ENCODE peak calls at places on chromosomes 6 and 20, in ten cellular contexts. One of them, this sample, is unnamed.

GRCh38 chr6:106444777-106445507 is 84.4 kb downstream of the CRYBG1 start:
- DNase-seq in kidney tubule cell: peak; percentile 74
- DNase-seq in DMS153: peak; percentile 65
- DNase-seq in activated T-cell treated with anti-CD3 and anti-CD28 coated beads for 1 hour: no peak
- DNase-seq in AG10803: peak; percentile 72
- DNase-seq in MV-4-11: peak; percentile 59
- DNase-seq in hepatocyte: peak; percentile 81
- DNase-seq in activated T-helper 1 cell treated with anti-CD3 and anti-CD28 coated beads, Interleukin-12 subunit alpha, Interleukin-12 subunit beta, Interleukin-2, Interleukin-4 antibody, amounts not matched to agents 30 ng/mL and 10 ng/mL and 1 ng/mL, durations not matched to agents 14 hours and 24 hours and 36 hours: peak; percentile 16
- DNase-seq in HuH-7.5: peak; percentile 44
- DNase-seq in EH: peak; percentile 74
- DNase-seq in this sample: no peak

GRCh38 chr6:167304912-167305311 is 13.8 kb downstream of the UNC93A start:
- DNase-seq in EH: no peak
- DNase-seq in hepatocyte: no peak
- DNase-seq in activated T-cell treated with anti-CD3 and anti-CD28 coated beads for 1 hour: no peak
- DNase-seq in activated T-helper 1 cell treated with anti-CD3 and anti-CD28 coated beads, Interleukin-12 subunit alpha, Interleukin-12 subunit beta, Interleukin-2, Interleukin-4 antibody, amounts not matched to agents 30 ng/mL and 10 ng/mL and 1 ng/mL, durations not matched to agents 14 hours and 24 hours and 36 hours: no peak
- DNase-seq in AG10803: no peak
- DNase-seq in HuH-7.5: no peak
- DNase-seq in kidney tubule cell: no peak
- DNase-seq in DMS153: no peak
- DNase-seq in MV-4-11: no peak
- DNase-seq in this sample: no peak

GRCh38 chr20:5065489-5066383 is 54.0 kb downstream of the PCNA start:
- DNase-seq in MV-4-11: peak; percentile 96
- DNase-seq in HuH-7.5: no peak
- DNase-seq in activated T-helper 1 cell treated with anti-CD3 and anti-CD28 coated beads, Interleukin-12 subunit alpha, Interleukin-12 subunit beta, Interleukin-2, Interleukin-4 antibody, amounts not matched to agents 30 ng/mL and 10 ng/mL and 1 ng/mL, durations not matched to agents 14 hours and 24 hours and 36 hours: no peak
- DNase-seq in activated T-cell treated with anti-CD3 and anti-CD28 coated beads for 1 hour: no peak
- DNase-seq in EH: peak; percentile 97
- DNase-seq in DMS153: no peak
- DNase-seq in AG10803: peak; percentile 96
- DNase-seq in hepatocyte: no peak
- DNase-seq in kidney tubule cell: peak; percentile 97
- DNase-seq in this sample: no peak

GRCh38 chr6:102944475-102944874 is 1551.0 kb downstream of the GRIK2 start:
- DNase-seq in HuH-7.5: no peak
- DNase-seq in activated T-cell treated with anti-CD3 and anti-CD28 coated beads for 1 hour: no peak
- DNase-seq in MV-4-11: no peak
- DNase-seq in kidney tubule cell: no peak
- DNase-seq in AG10803: no peak
- DNase-seq in hepatocyte: no peak
- DNase-seq in DMS153: no peak
- DNase-seq in activated T-helper 1 cell treated with anti-CD3 and anti-CD28 coated beads, Interleukin-12 subunit alpha, Interleukin-12 subunit beta, Interleukin-2, Interleukin-4 antibody, amounts not matched to agents 30 ng/mL and 10 ng/mL and 1 ng/mL, durations not matched to agents 14 hours and 24 hours and 36 hours: no peak
- DNase-seq in EH: no peak
- DNase-seq in this sample: no peak

GRCh38 chr6:118963003-118963402 is 28.0 kb upstream of the MCM9 start:
- DNase-seq in HuH-7.5: no peak
- DNase-seq in activated T-cell treated with anti-CD3 and anti-CD28 coated beads for 1 hour: no peak
- DNase-seq in EH: peak; percentile 9
- DNase-seq in kidney tubule cell: peak; percentile 2
- DNase-seq in AG10803: peak; percentile 29
- DNase-seq in DMS153: no peak
- DNase-seq in activated T-helper 1 cell treated with anti-CD3 and anti-CD28 coated beads, Interleukin-12 subunit alpha, Interleukin-12 subunit beta, Interleukin-2, Interleukin-4 antibody, amounts not matched to agents 30 ng/mL and 10 ng/mL and 1 ng/mL, durations not matched to agents 14 hours and 24 hours and 36 hours: no peak
- DNase-seq in MV-4-11: peak; percentile 9
- DNase-seq in hepatocyte: no peak
- DNase-seq in this sample: no peak

GRCh38 chr6:16819752-16820151 is 58.5 kb upstream of the ATXN1 start:
- DNase-seq in activated T-cell treated with anti-CD3 and anti-CD28 coated beads for 1 hour: no peak
- DNase-seq in AG10803: peak; percentile 32
- DNase-seq in EH: peak; percentile 41
- DNase-seq in hepatocyte: no peak
- DNase-seq in activated T-helper 1 cell treated with anti-CD3 and anti-CD28 coated beads, Interleukin-12 subunit alpha, Interleukin-12 subunit beta, Interleukin-2, Interleukin-4 antibody, amounts not matched to agents 30 ng/mL and 10 ng/mL and 1 ng/mL, durations not matched to agents 14 hours and 24 hours and 36 hours: no peak
- DNase-seq in DMS153: no peak
- DNase-seq in kidney tubule cell: no peak
- DNase-seq in MV-4-11: peak; percentile 22
- DNase-seq in HuH-7.5: no peak
- DNase-seq in this sample: no peak

GRCh38 chr6:117483004-117483644 is 650 bp downstream of the DCBLD1 start:
- DNase-seq in AG10803: peak; percentile 48
- DNase-seq in DMS153: peak; percentile 30
- DNase-seq in activated T-cell treated with anti-CD3 and anti-CD28 coated beads for 1 hour: no peak
- DNase-seq in activated T-helper 1 cell treated with anti-CD3 and anti-CD28 coated beads, Interleukin-12 subunit alpha, Interleukin-12 subunit beta, Interleukin-2, Interleukin-4 antibody, amounts not matched to agents 30 ng/mL and 10 ng/mL and 1 ng/mL, durations not matched to agents 14 hours and 24 hours and 36 hours: no peak
- DNase-seq in hepatocyte: peak; percentile 79
- DNase-seq in HuH-7.5: peak; percentile 53
- DNase-seq in kidney tubule cell: peak; percentile 70
- DNase-seq in EH: peak; percentile 72
- DNase-seq in MV-4-11: peak; percentile 37
- DNase-seq in this sample: peak; percentile 63

GRCh38 chr6:57324538-57324937 is 7.1 kb downstream of the PRIM2 start:
- DNase-seq in AG10803: peak; percentile 39
- DNase-seq in hepatocyte: no peak
- DNase-seq in kidney tubule cell: peak; percentile 15
- DNase-seq in activated T-helper 1 cell treated with anti-CD3 and anti-CD28 coated beads, Interleukin-12 subunit alpha, Interleukin-12 subunit beta, Interleukin-2, Interleukin-4 antibody, amounts not matched to agents 30 ng/mL and 10 ng/mL and 1 ng/mL, durations not matched to agents 14 hours and 24 hours and 36 hours: no peak
- DNase-seq in MV-4-11: peak; percentile 26
- DNase-seq in DMS153: no peak
- DNase-seq in activated T-cell treated with anti-CD3 and anti-CD28 coated beads for 1 hour: no peak
- DNase-seq in EH: peak; percentile 47
- DNase-seq in HuH-7.5: no peak
- DNase-seq in this sample: no peak

GRCh38 chr20:39190666-39191570 is 228.8 kb downstream of the DHX35 start:
- DNase-seq in activated T-cell treated with anti-CD3 and anti-CD28 coated beads for 1 hour: no peak
- DNase-seq in DMS153: no peak
- DNase-seq in hepatocyte: peak; percentile 12
- DNase-seq in MV-4-11: no peak
- DNase-seq in HuH-7.5: no peak
- DNase-seq in kidney tubule cell: peak; percentile 92
- DNase-seq in activated T-helper 1 cell treated with anti-CD3 and anti-CD28 coated beads, Interleukin-12 subunit alpha, Interleukin-12 subunit beta, Interleukin-2, Interleukin-4 antibody, amounts not matched to agents 30 ng/mL and 10 ng/mL and 1 ng/mL, durations not matched to agents 14 hours and 24 hours and 36 hours: no peak
- DNase-seq in AG10803: peak; percentile 51
- DNase-seq in EH: peak; percentile 64
- DNase-seq in this sample: no peak

GRCh38 chr6:21971540-21971939 is 325.3 kb downstream of the PRL start:
- DNase-seq in activated T-helper 1 cell treated with anti-CD3 and anti-CD28 coated beads, Interleukin-12 subunit alpha, Interleukin-12 subunit beta, Interleukin-2, Interleukin-4 antibody, amounts not matched to agents 30 ng/mL and 10 ng/mL and 1 ng/mL, durations not matched to agents 14 hours and 24 hours and 36 hours: no peak
- DNase-seq in EH: no peak
- DNase-seq in HuH-7.5: no peak
- DNase-seq in kidney tubule cell: no peak
- DNase-seq in activated T-cell treated with anti-CD3 and anti-CD28 coated beads for 1 hour: no peak
- DNase-seq in DMS153: no peak
- DNase-seq in MV-4-11: no peak
- DNase-seq in hepatocyte: no peak
- DNase-seq in AG10803: no peak
- DNase-seq in this sample: no peak

GRCh38 chr6:126439040-126439439 is 99.1 kb downstream of the CENPW start:
- DNase-seq in HuH-7.5: no peak
- DNase-seq in AG10803: no peak
- DNase-seq in kidney tubule cell: no peak
- DNase-seq in activated T-cell treated with anti-CD3 and anti-CD28 coated beads for 1 hour: no peak
- DNase-seq in hepatocyte: no peak
- DNase-seq in DMS153: no peak
- DNase-seq in activated T-helper 1 cell treated with anti-CD3 and anti-CD28 coated beads, Interleukin-12 subunit alpha, Interleukin-12 subunit beta, Interleukin-2, Interleukin-4 antibody, amounts not matched to agents 30 ng/mL and 10 ng/mL and 1 ng/mL, durations not matched to agents 14 hours and 24 hours and 36 hours: no peak
- DNase-seq in EH: no peak
- DNase-seq in MV-4-11: no peak
- DNase-seq in this sample: no peak

GRCh38 chr6:131678401-131678800 is 22.8 kb downstream of the OR2A4 start:
- DNase-seq in DMS153: no peak
- DNase-seq in kidney tubule cell: no peak
- DNase-seq in AG10803: no peak
- DNase-seq in EH: no peak
- DNase-seq in HuH-7.5: no peak
- DNase-seq in activated T-helper 1 cell treated with anti-CD3 and anti-CD28 coated beads, Interleukin-12 subunit alpha, Interleukin-12 subunit beta, Interleukin-2, Interleukin-4 antibody, amounts not matched to agents 30 ng/mL and 10 ng/mL and 1 ng/mL, durations not matched to agents 14 hours and 24 hours and 36 hours: no peak
- DNase-seq in hepatocyte: no peak
- DNase-seq in MV-4-11: no peak
- DNase-seq in activated T-cell treated with anti-CD3 and anti-CD28 coated beads for 1 hour: no peak
- DNase-seq in this sample: no peak

GRCh38 chr20:52103469-52103910 is 88.1 kb downstream of the ZFP64 start:
- DNase-seq in DMS153: no peak
- DNase-seq in MV-4-11: peak; percentile 66
- DNase-seq in kidney tubule cell: peak; percentile 35
- DNase-seq in AG10803: peak; percentile 24
- DNase-seq in HuH-7.5: no peak
- DNase-seq in EH: peak; percentile 28
- DNase-seq in hepatocyte: no peak
- DNase-seq in activated T-helper 1 cell treated with anti-CD3 and anti-CD28 coated beads, Interleukin-12 subunit alpha, Interleukin-12 subunit beta, Interleukin-2, Interleukin-4 antibody, amounts not matched to agents 30 ng/mL and 10 ng/mL and 1 ng/mL, durations not matched to agents 14 hours and 24 hours and 36 hours: no peak
- DNase-seq in activated T-cell treated with anti-CD3 and anti-CD28 coated beads for 1 hour: no peak
- DNase-seq in this sample: no peak

GRCh38 chr6:151027295-151027747 is 161.8 kb downstream of the MTHFD1L start:
- DNase-seq in HuH-7.5: no peak
- DNase-seq in activated T-cell treated with anti-CD3 and anti-CD28 coated beads for 1 hour: no peak
- DNase-seq in kidney tubule cell: no peak
- DNase-seq in DMS153: no peak
- DNase-seq in hepatocyte: no peak
- DNase-seq in activated T-helper 1 cell treated with anti-CD3 and anti-CD28 coated beads, Interleukin-12 subunit alpha, Interleukin-12 subunit beta, Interleukin-2, Interleukin-4 antibody, amounts not matched to agents 30 ng/mL and 10 ng/mL and 1 ng/mL, durations not matched to agents 14 hours and 24 hours and 36 hours: no peak
- DNase-seq in AG10803: no peak
- DNase-seq in EH: no peak
- DNase-seq in MV-4-11: no peak
- DNase-seq in this sample: no peak

GRCh38 chr6:170429457-170429856 is 122.9 kb downstream of the FAM120B start:
- DNase-seq in activated T-cell treated with anti-CD3 and anti-CD28 coated beads for 1 hour: no peak
- DNase-seq in hepatocyte: peak; percentile 55
- DNase-seq in MV-4-11: no peak
- DNase-seq in AG10803: no peak
- DNase-seq in kidney tubule cell: no peak
- DNase-seq in activated T-helper 1 cell treated with anti-CD3 and anti-CD28 coated beads, Interleukin-12 subunit alpha, Interleukin-12 subunit beta, Interleukin-2, Interleukin-4 antibody, amounts not matched to agents 30 ng/mL and 10 ng/mL and 1 ng/mL, durations not matched to agents 14 hours and 24 hours and 36 hours: no peak
- DNase-seq in EH: peak; percentile 35
- DNase-seq in DMS153: no peak
- DNase-seq in HuH-7.5: no peak
- DNase-seq in this sample: no peak

GRCh38 chr6:161373905-161374451 is 100.1 kb upstream of the AGPAT4 start:
- DNase-seq in activated T-cell treated with anti-CD3 and anti-CD28 coated beads for 1 hour: peak; percentile 48
- DNase-seq in kidney tubule cell: peak; percentile 63
- DNase-seq in activated T-helper 1 cell treated with anti-CD3 and anti-CD28 coated beads, Interleukin-12 subunit alpha, Interleukin-12 subunit beta, Interleukin-2, Interleukin-4 antibody, amounts not matched to agents 30 ng/mL and 10 ng/mL and 1 ng/mL, durations not matched to agents 14 hours and 24 hours and 36 hours: peak; percentile 37
- DNase-seq in DMS153: peak; percentile 2
- DNase-seq in hepatocyte: peak; percentile 80
- DNase-seq in EH: peak; percentile 55
- DNase-seq in HuH-7.5: peak; percentile 64
- DNase-seq in MV-4-11: peak; percentile 62
- DNase-seq in AG10803: peak; percentile 48
- DNase-seq in this sample: peak; percentile 65

GRCh38 chr6:2738373-2738979 is 12.2 kb downstream of the MYLK4 start:
- DNase-seq in DMS153: peak; percentile 36
- DNase-seq in activated T-helper 1 cell treated with anti-CD3 and anti-CD28 coated beads, Interleukin-12 subunit alpha, Interleukin-12 subunit beta, Interleukin-2, Interleukin-4 antibody, amounts not matched to agents 30 ng/mL and 10 ng/mL and 1 ng/mL, durations not matched to agents 14 hours and 24 hours and 36 hours: no peak
- DNase-seq in AG10803: peak; percentile 62
- DNase-seq in hepatocyte: peak; percentile 66
- DNase-seq in MV-4-11: peak; percentile 64
- DNase-seq in EH: peak; percentile 65
- DNase-seq in HuH-7.5: peak; percentile 19
- DNase-seq in kidney tubule cell: peak; percentile 53
- DNase-seq in activated T-cell treated with anti-CD3 and anti-CD28 coated beads for 1 hour: peak; percentile 22
- DNase-seq in this sample: peak; percentile 34

GRCh38 chr6:80457044-80457933 is 350.8 kb downstream of the BCKDHB start:
- DNase-seq in activated T-cell treated with anti-CD3 and anti-CD28 coated beads for 1 hour: no peak
- DNase-seq in kidney tubule cell: peak; percentile 88
- DNase-seq in EH: peak; percentile 96
- DNase-seq in HuH-7.5: no peak
- DNase-seq in DMS153: no peak
- DNase-seq in activated T-helper 1 cell treated with anti-CD3 and anti-CD28 coated beads, Interleukin-12 subunit alpha, Interleukin-12 subunit beta, Interleukin-2, Interleukin-4 antibody, amounts not matched to agents 30 ng/mL and 10 ng/mL and 1 ng/mL, durations not matched to agents 14 hours and 24 hours and 36 hours: no peak
- DNase-seq in AG10803: peak; percentile 97
- DNase-seq in MV-4-11: peak; percentile 41
- DNase-seq in hepatocyte: peak; percentile 70
- DNase-seq in this sample: no peak

GRCh38 chr20:64003970-64004725 is 23.2 kb downstream of the PRPF6 start:
- DNase-seq in EH: no peak
- DNase-seq in activated T-cell treated with anti-CD3 and anti-CD28 coated beads for 1 hour: no peak
- DNase-seq in kidney tubule cell: no peak
- DNase-seq in DMS153: no peak
- DNase-seq in HuH-7.5: no peak
- DNase-seq in activated T-helper 1 cell treated with anti-CD3 and anti-CD28 coated beads, Interleukin-12 subunit alpha, Interleukin-12 subunit beta, Interleukin-2, Interleukin-4 antibody, amounts not matched to agents 30 ng/mL and 10 ng/mL and 1 ng/mL, durations not matched to agents 14 hours and 24 hours and 36 hours: no peak
- DNase-seq in AG10803: no peak
- DNase-seq in hepatocyte: no peak
- DNase-seq in MV-4-11: no peak
- DNase-seq in this sample: no peak

GRCh38 chr6:15036690-15037245 is 209.1 kb upstream of the JARID2 start:
- DNase-seq in HuH-7.5: peak; percentile 62
- DNase-seq in AG10803: no peak
- DNase-seq in hepatocyte: peak; percentile 89
- DNase-seq in activated T-cell treated with anti-CD3 and anti-CD28 coated beads for 1 hour: no peak
- DNase-seq in DMS153: peak; percentile 48
- DNase-seq in EH: no peak
- DNase-seq in kidney tubule cell: peak; percentile 54
- DNase-seq in activated T-helper 1 cell treated with anti-CD3 and anti-CD28 coated beads, Interleukin-12 subunit alpha, Interleukin-12 subunit beta, Interleukin-2, Interleukin-4 antibody, amounts not matched to agents 30 ng/mL and 10 ng/mL and 1 ng/mL, durations not matched to agents 14 hours and 24 hours and 36 hours: no peak
- DNase-seq in MV-4-11: peak; percentile 35
- DNase-seq in this sample: no peak

GRCh38 chr6:116444991-116445566 is 16.1 kb upstream of the CALHM6 start:
- DNase-seq in EH: no peak
- DNase-seq in HuH-7.5: no peak
- DNase-seq in hepatocyte: no peak
- DNase-seq in DMS153: no peak
- DNase-seq in MV-4-11: no peak
- DNase-seq in activated T-cell treated with anti-CD3 and anti-CD28 coated beads for 1 hour: no peak
- DNase-seq in kidney tubule cell: no peak
- DNase-seq in AG10803: peak; percentile 52
- DNase-seq in activated T-helper 1 cell treated with anti-CD3 and anti-CD28 coated beads, Interleukin-12 subunit alpha, Interleukin-12 subunit beta, Interleukin-2, Interleukin-4 antibody, amounts not matched to agents 30 ng/mL and 10 ng/mL and 1 ng/mL, durations not matched to agents 14 hours and 24 hours and 36 hours: no peak
- DNase-seq in this sample: no peak

GRCh38 chr6:74574794-74575193 is 631.1 kb downstream of the COL12A1 start:
- DNase-seq in activated T-cell treated with anti-CD3 and anti-CD28 coated beads for 1 hour: no peak
- DNase-seq in HuH-7.5: no peak
- DNase-seq in hepatocyte: peak; percentile 37
- DNase-seq in MV-4-11: peak; percentile 8
- DNase-seq in EH: peak; percentile 47
- DNase-seq in kidney tubule cell: peak; percentile 32
- DNase-seq in activated T-helper 1 cell treated with anti-CD3 and anti-CD28 coated beads, Interleukin-12 subunit alpha, Interleukin-12 subunit beta, Interleukin-2, Interleukin-4 antibody, amounts not matched to agents 30 ng/mL and 10 ng/mL and 1 ng/mL, durations not matched to agents 14 hours and 24 hours and 36 hours: no peak
- DNase-seq in AG10803: peak; percentile 24
- DNase-seq in DMS153: no peak
- DNase-seq in this sample: no peak

GRCh38 chr20:59994697-59995122 is 36.5 kb downstream of the CDH26 start:
- DNase-seq in EH: peak; percentile 18
- DNase-seq in DMS153: peak; percentile 43
- DNase-seq in AG10803: no peak
- DNase-seq in activated T-helper 1 cell treated with anti-CD3 and anti-CD28 coated beads, Interleukin-12 subunit alpha, Interleukin-12 subunit beta, Interleukin-2, Interleukin-4 antibody, amounts not matched to agents 30 ng/mL and 10 ng/mL and 1 ng/mL, durations not matched to agents 14 hours and 24 hours and 36 hours: no peak
- DNase-seq in HuH-7.5: peak; percentile 43
- DNase-seq in activated T-cell treated with anti-CD3 and anti-CD28 coated beads for 1 hour: no peak
- DNase-seq in MV-4-11: no peak
- DNase-seq in kidney tubule cell: peak; percentile 70
- DNase-seq in hepatocyte: peak; percentile 72
- DNase-seq in this sample: no peak

GRCh38 chr6:35046862-35047261 is 94.3 kb downstream of the TCP11 start:
- DNase-seq in hepatocyte: no peak
- DNase-seq in EH: no peak
- DNase-seq in AG10803: no peak
- DNase-seq in HuH-7.5: no peak
- DNase-seq in activated T-cell treated with anti-CD3 and anti-CD28 coated beads for 1 hour: no peak
- DNase-seq in MV-4-11: peak; percentile 51
- DNase-seq in activated T-helper 1 cell treated with anti-CD3 and anti-CD28 coated beads, Interleukin-12 subunit alpha, Interleukin-12 subunit beta, Interleukin-2, Interleukin-4 antibody, amounts not matched to agents 30 ng/mL and 10 ng/mL and 1 ng/mL, durations not matched to agents 14 hours and 24 hours and 36 hours: no peak
- DNase-seq in DMS153: no peak
- DNase-seq in kidney tubule cell: no peak
- DNase-seq in this sample: no peak

GRCh38 chr6:138647006-138647405 is 126.6 kb upstream of the CCDC28A start:
- DNase-seq in MV-4-11: no peak
- DNase-seq in hepatocyte: no peak
- DNase-seq in EH: peak; percentile 76
- DNase-seq in AG10803: peak; percentile 76
- DNase-seq in HuH-7.5: no peak
- DNase-seq in DMS153: no peak
- DNase-seq in kidney tubule cell: no peak
- DNase-seq in activated T-cell treated with anti-CD3 and anti-CD28 coated beads for 1 hour: no peak
- DNase-seq in activated T-helper 1 cell treated with anti-CD3 and anti-CD28 coated beads, Interleukin-12 subunit alpha, Interleukin-12 subunit beta, Interleukin-2, Interleukin-4 antibody, amounts not matched to agents 30 ng/mL and 10 ng/mL and 1 ng/mL, durations not matched to agents 14 hours and 24 hours and 36 hours: no peak
- DNase-seq in this sample: no peak